ENCODE peak calls at places on chromosomes 13 and 19, in eight cellular contexts. K is dorsolateral prefrontal cortex, G is Panc1, W is epithelial cell of esophagus, V is AG09309, D is fibroblast of lung, C is small intestine, F is left lung. B is an unnamed sample.

GRCh38 chr19:4597278-4597974 is 37.9 kb upstream of the SEMA6B start:
- DNase-seq in C (no peak), D (no peak), F (no peak), W (no peak), K (no peak), V (no peak), G (no peak), B (no peak)

GRCh38 chr13:95624020-95624419 is 20.5 kb downstream of the DZIP1 start:
- DNase-seq in C (peak; percentile 47), W (peak; percentile 68), D (peak; percentile 72), V (no peak), F (no peak), K (no peak), G (peak; percentile 10), B (no peak)

GRCh38 chr13:75505966-75506365 is 24.0 kb upstream of the TBC1D4 start:
- DNase-seq in G (no peak), W (no peak), C (no peak), F (no peak), D (no peak), V (no peak), K (no peak), B (no peak)

GRCh38 chr19:57599761-57600383 is at the start of gene ZNF530:
- DNase-seq in D (peak; percentile 93), F (peak; percentile 94), W (peak; percentile 94), V (peak; percentile 55), C (peak; percentile 94), K (peak; percentile 94), G (peak; percentile 74), B (peak; percentile 94)

GRCh38 chr19:51366999-51367564 is 894 bp upstream of the ETFB start:
- DNase-seq in W (no peak), G (no peak), V (no peak), K (no peak), D (no peak), F (peak; percentile 66), C (no peak), B (peak; percentile 70)

GRCh38 chr13:43229506-43229905 is 206.1 kb downstream of the DNAJC15 start:
- DNase-seq in V (peak; percentile 38), K (no peak), F (peak; percentile 38), G (no peak), D (peak; percentile 84), C (no peak), W (peak; percentile 32), B (no peak)

GRCh38 chr19:7312816-7313215 is 18.6 kb upstream of the INSR start:
- DNase-seq in G (no peak), W (no peak), F (no peak), D (no peak), C (no peak), V (no peak), K (no peak), B (no peak)

GRCh38 chr19:47581605-47582319 is 8.8 kb upstream of the ZNF541 start:
- DNase-seq in C (no peak), D (no peak), W (peak; percentile 91), V (no peak), G (no peak), K (no peak), F (peak; percentile 78), B (peak; percentile 74)

GRCh38 chr13:40026174-40026585 is 370.7 kb downstream of the COG6 start:
- DNase-seq in G (no peak), V (no peak), F (no peak), W (peak; percentile 21), C (no peak), K (no peak), D (no peak), B (no peak)

GRCh38 chr13:40452741-40453665 is 213.4 kb downstream of the FOXO1 start:
- DNase-seq in W (peak; percentile 98), K (no peak), F (no peak), C (no peak), V (no peak), G (no peak), D (peak; percentile 28), B (no peak)

GRCh38 chr19:36423925-36424324 is 5.5 kb upstream of the ZFP82 start:
- DNase-seq in V (no peak), K (no peak), F (no peak), W (no peak), D (no peak), C (no peak), G (no peak), B (no peak)

GRCh38 chr19:14363203-14364097 is 17.8 kb upstream of the ADGRE5 start:
- DNase-seq in D (peak; percentile 60), K (peak; percentile 66), C (peak; percentile 51), V (no peak), G (no peak), W (peak; percentile 43), F (peak; percentile 88), B (peak; percentile 84)

GRCh38 chr13:110915874-110916670 is 1.2 kb upstream of the ANKRD10 start:
- DNase-seq in K (no peak), W (peak; percentile 70), V (peak; percentile 46), C (peak; percentile 7), F (no peak), G (no peak), D (peak; percentile 69), B (no peak)

GRCh38 chr13:41144576-41144975 is 12.0 kb upstream of the KBTBD6 start:
- DNase-seq in D (no peak), V (no peak), K (no peak), C (no peak), G (no peak), W (peak; percentile 36), F (no peak), B (no peak)

GRCh38 chr13:73607489-73608156 is 526.6 kb downstream of the KLF12 start:
- DNase-seq in C (no peak), W (peak; percentile 79), F (no peak), K (no peak), V (no peak), G (no peak), D (peak; percentile 4), B (no peak)

GRCh38 chr13:25943081-25943480 is 108.7 kb downstream of the SHISA2 start:
- DNase-seq in V (no peak), W (no peak), K (no peak), D (no peak), F (no peak), G (no peak), C (no peak), B (no peak)

GRCh38 chr13:99228737-99229691 is 28.4 kb downstream of the UBAC2 start:
- DNase-seq in D (peak; percentile 36), K (no peak), W (peak; percentile 83), F (no peak), C (peak; percentile 18), G (no peak), V (peak; percentile 67), B (no peak)

GRCh38 chr13:100600915-100601314 is 12.3 kb upstream of the GGACT start:
- DNase-seq in D (no peak), V (no peak), C (no peak), W (no peak), K (no peak), G (no peak), F (no peak), B (no peak)

GRCh38 chr19:50706387-50706786 is 13.2 kb downstream of the SHANK1 start:
- DNase-seq in W (no peak), F (no peak), K (no peak), V (no peak), D (no peak), G (no peak), C (no peak), B (no peak)

GRCh38 chr13:77596777-77597176 is 61.3 kb downstream of the SCEL start:
- DNase-seq in C (no peak), D (no peak), F (no peak), V (no peak), G (no peak), W (no peak), K (no peak), B (no peak)

GRCh38 chr13:94968040-94968756 is 255.9 kb upstream of the SOX21 start:
- DNase-seq in K (peak; percentile 34), D (peak; percentile 7), V (no peak), C (no peak), G (no peak), W (peak; percentile 8), F (no peak), B (no peak)

DNA sequence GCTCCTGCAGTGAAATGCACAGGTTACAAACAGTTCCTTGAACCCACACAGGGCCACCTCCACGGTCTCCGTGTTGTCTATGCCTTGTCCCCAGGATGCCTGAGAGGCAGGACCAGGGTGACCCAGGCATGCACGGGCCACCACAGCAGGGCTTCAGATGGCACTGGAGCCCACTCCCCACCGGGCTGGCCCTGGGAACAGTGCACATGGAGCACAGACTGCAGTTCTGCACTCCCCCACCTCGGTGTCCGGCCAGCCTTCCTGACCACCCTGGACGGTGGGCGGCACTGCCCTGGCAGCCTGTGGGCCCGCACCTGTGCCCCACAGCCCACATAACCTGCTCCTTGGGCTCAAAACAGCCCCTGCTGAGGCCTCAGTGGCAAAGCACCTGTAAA is 14.3 kb upstream of the SLC35E1 start:
- DNase-seq in F (no peak), K (no peak), C (no peak), G (no peak), V (no peak), W (no peak), D (no peak), B (no peak)
- H3K4me3 ChIP-seq in F (no peak overlapping the region), K (no peak overlapping the region), C (no peak overlapping the region), G (no peak overlapping the region), V (no peak overlapping the region), W (no peak overlapping the region), D (no peak overlapping the region), B (no peak overlapping the region)

DNA sequence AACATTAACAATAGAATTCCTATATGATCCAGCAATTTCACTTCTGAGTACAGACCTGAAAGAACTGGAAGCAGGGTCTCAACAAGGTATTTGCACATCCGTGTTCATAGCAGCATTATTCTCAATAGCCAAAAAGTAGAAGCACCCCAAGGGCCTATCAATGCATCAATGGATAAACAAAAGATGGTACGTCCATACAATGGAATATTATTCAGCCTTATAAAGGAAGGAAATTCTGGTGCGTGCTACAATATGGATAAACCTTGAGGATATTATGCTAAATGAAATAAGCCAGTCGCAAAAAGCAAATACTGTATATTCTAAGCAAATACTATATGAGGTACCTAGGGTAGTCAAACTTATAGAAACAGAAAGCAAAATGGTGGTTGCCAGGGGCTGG is 30.8 kb upstream of the CEBPA start:
- DNase-seq in K (no peak), F (no peak), W (no peak), V (no peak), G (no peak), C (no peak), D (no peak), B (no peak)
- H3K4me3 ChIP-seq in K (no peak overlapping the region), F (no peak overlapping the region), W (no peak overlapping the region), V (no peak overlapping the region), G (no peak overlapping the region), C (no peak overlapping the region), D (no peak overlapping the region), B (no peak overlapping the region)

DNA sequence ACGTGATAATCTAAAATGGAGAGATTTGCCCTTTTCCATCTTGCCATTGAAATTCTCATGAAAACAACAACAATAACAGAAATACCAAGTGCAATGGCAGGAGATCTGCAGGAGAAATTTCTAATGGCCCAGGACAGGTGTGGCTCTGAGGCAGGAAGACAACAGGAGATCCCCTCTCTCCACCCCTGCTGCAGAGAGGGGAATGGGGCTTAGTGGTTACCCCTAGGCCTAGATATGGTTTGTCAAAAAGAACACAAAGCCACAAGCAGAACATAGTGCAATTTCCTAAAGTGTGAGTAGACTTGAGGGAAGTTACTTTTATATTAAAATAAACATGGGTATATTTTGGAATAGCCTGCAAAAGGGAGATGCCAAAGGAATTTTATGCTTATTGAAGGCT is 369.5 kb downstream of the KCNRG start:
- DNase-seq in G (no peak), F (no peak), D (no peak), C (peak; percentile 56), W (no peak), V (no peak), K (no peak), B (no peak)
- H3K4me3 ChIP-seq in G (no peak overlapping the region), F (no peak overlapping the region), D (no peak overlapping the region), C (no peak overlapping the region), W (no peak overlapping the region), V (no peak overlapping the region), K (no peak overlapping the region), B (no peak overlapping the region)

GRCh38 chr13:46602531-46602930 is 49.6 kb downstream of the LRCH1 start:
- DNase-seq in V (no peak), K (no peak), C (no peak), G (no peak), D (no peak), W (no peak), F (no peak), B (no peak)
- H3K4me3 ChIP-seq in V (no peak overlapping the region), K (no peak overlapping the region), C (no peak overlapping the region), G (no peak overlapping the region), D (no peak overlapping the region), W (no peak overlapping the region), F (no peak overlapping the region), B (no peak overlapping the region)

B was measured in lower lobe of right lung.